ENCODE peak calls at places on chromosomes 12 and 14, in nine cellular contexts. Q, W, I, B, L, M, N, T and E are unnamed samples.
A peak's percentile ranks its signal among the peaks of the same experiment; 100 is the strongest.

GRCh38 chr12:120813588-120814153 is 88.0 kb downstream of the ACADS start:
- DNase-seq in B (no peak), M (no peak), L (no peak), Q (no peak), W (no peak), N (no peak), I (no peak), T (no peak), E (no peak)

GRCh38 chr12:7107181-7108041 is 1.6 kb downstream of the C1RL start:
- DNase-seq in T (no peak), I (no peak), B (peak; percentile 6), Q (no peak), L (no peak), W (no peak), N (no peak), M (no peak), E (no peak)

GRCh38 chr14:83419420-83419819 is 1885.8 kb upstream of the SEL1L start:
- DNase-seq in N (no peak), B (no peak), M (no peak), W (no peak), I (no peak), L (no peak), Q (no peak), T (no peak), E (no peak)

GRCh38 chr14:24317141-24317927 is 6.0 kb downstream of the LTB4R start:
- DNase-seq in N (no peak), W (no peak), B (no peak), M (no peak), Q (no peak), L (no peak), T (no peak), I (no peak), E (no peak)

GRCh38 chr14:95056476-95056875 is 100.9 kb downstream of the DICER1 start:
- DNase-seq in B (no peak), W (no peak), L (no peak), Q (no peak), T (no peak), M (no peak), N (no peak), I (no peak), E (no peak)

GRCh38 chr12:53097564-53098353 is at the start of gene IGFBP6:
- DNase-seq in W (peak; percentile 56), Q (peak; percentile 68), L (peak; percentile 73), B (peak; percentile 62), T (no peak), N (peak; percentile 31), I (peak; percentile 37), M (no peak), E (peak; percentile 56)

GRCh38 chr14:93926873-93927571 is at the start of gene FAM181A:
- DNase-seq in T (no peak), M (no peak), L (no peak), Q (no peak), N (no peak), W (no peak), B (no peak), I (no peak), E (no peak)

GRCh38 chr12:65891987-65892481 is 67.8 kb downstream of the HMGA2 start:
- DNase-seq in Q (no peak), T (no peak), W (no peak), M (no peak), I (no peak), N (peak; percentile 90), L (no peak), B (no peak), E (peak; percentile 93)

GRCh38 chr14:58465425-58465824 is 37.9 kb downstream of the KIAA0586 start:
- DNase-seq in T (no peak), W (no peak), I (no peak), M (no peak), N (peak; percentile 24), L (peak; percentile 6), Q (no peak), B (no peak), E (no peak)

GRCh38 chr12:117986705-117987469 is 18.1 kb upstream of the KSR2 start:
- DNase-seq in B (no peak), W (no peak), M (no peak), N (no peak), I (no peak), Q (no peak), T (no peak), L (no peak), E (no peak)

GRCh38 chr12:94126067-94126466 is 22.3 kb upstream of the PLXNC1 start:
- DNase-seq in T (no peak), N (no peak), B (no peak), I (no peak), M (no peak), W (no peak), L (no peak), Q (no peak), E (no peak)

GRCh38 chr12:83527700-83528281 is 841.1 kb downstream of the TMTC2 start:
- DNase-seq in N (no peak), I (no peak), Q (peak; percentile 4), L (no peak), B (no peak), M (no peak), T (no peak), W (no peak), E (no peak)

GRCh38 chr12:122106891-122107660 is 28.5 kb downstream of the MLXIP start:
- DNase-seq in I (no peak), Q (no peak), W (no peak), B (no peak), N (no peak), M (no peak), L (no peak), T (no peak), E (peak; percentile 53)

GRCh38 chr14:50039734-50040400 is 76.5 kb downstream of the VCPKMT start:
- DNase-seq in M (no peak), T (no peak), Q (peak; percentile 85), N (no peak), W (no peak), I (no peak), B (no peak), L (no peak), E (peak; percentile 55)

GRCh38 chr12:8661016-8661415 is 1.6 kb downstream of the MFAP5 start:
- DNase-seq in B (no peak), I (no peak), N (no peak), T (no peak), M (no peak), L (no peak), Q (no peak), W (no peak), E (no peak)

GRCh38 chr12:121773011-121773777 is 20.3 kb downstream of the RHOF start:
- DNase-seq in Q (peak; percentile 91), I (peak; percentile 58), T (no peak), W (peak; percentile 92), N (peak; percentile 54), M (peak; percentile 72), L (peak; percentile 93), B (peak; percentile 81), E (peak; percentile 74)

GRCh38 chr12:119159844-119160243 is 18.9 kb upstream of the HSPB8 start:
- DNase-seq in W (no peak), I (no peak), M (no peak), N (no peak), Q (no peak), T (no peak), L (no peak), B (no peak), E (no peak)

GRCh38 chr14:23058654-23059504 is 1.6 kb upstream of the CDH24 start:
- DNase-seq in I (no peak), L (no peak), M (no peak), T (no peak), Q (peak; percentile 13), B (no peak), W (no peak), N (no peak), E (no peak)

GRCh38 chr12:91189526-91189925 is 6.9 kb upstream of the DCN start:
- DNase-seq in B (no peak), N (no peak), W (no peak), M (no peak), I (no peak), T (no peak), L (no peak), Q (no peak), E (no peak)

GRCh38 chr12:129886541-129886940 is 17.3 kb downstream of the TMEM132D start:
- DNase-seq in W (no peak), N (no peak), T (no peak), M (no peak), L (no peak), B (no peak), I (no peak), Q (no peak), E (no peak)

GRCh38 chr14:92686763-92687427 is 61.5 kb downstream of the LGMN start:
- DNase-seq in I (no peak), Q (peak; percentile 59), T (peak; percentile 59), N (peak; percentile 73), B (peak; percentile 68), M (peak; percentile 58), W (peak; percentile 75), L (peak; percentile 93), E (peak; percentile 84)

GRCh38 chr14:63039800-63040380 is 5.4 kb downstream of the KCNH5 start:
- DNase-seq in L (peak; percentile 33), Q (peak; percentile 18), I (peak; percentile 4), M (no peak), B (no peak), N (peak; percentile 27), W (no peak), T (no peak), E (no peak)

GRCh38 chr12:63841611-63842010 is 2.9 kb upstream of the SRGAP1 start:
- DNase-seq in W (no peak), T (no peak), B (no peak), M (no peak), N (no peak), Q (no peak), I (no peak), L (no peak), E (no peak)

GRCh38 chr14:36514278-36515104 is 5.5 kb downstream of the NKX2-1 start:
- DNase-seq in I (no peak), W (no peak), T (no peak), Q (no peak), L (no peak), M (no peak), N (no peak), B (no peak), E (no peak)

GRCh38 chr12:48004039-48004940 is at the start of gene COL2A1:
- DNase-seq in N (no peak), Q (peak; percentile 59), T (no peak), M (no peak), I (no peak), L (peak; percentile 80), W (peak; percentile 37), B (peak; percentile 27), E (peak; percentile 66)

GRCh38 chr12:89663577-89664357 is 44.9 kb downstream of the ATP2B1 start:
- DNase-seq in T (no peak), M (no peak), N (peak; percentile 3), W (peak; percentile 6), B (peak; percentile 25), Q (peak; percentile 70), L (no peak), I (no peak), E (no peak)

GRCh38 chr14:102496331-102496691 is 13.3 kb downstream of the ANKRD9 start:
- DNase-seq in I (no peak), Q (no peak), N (no peak), W (no peak), T (no peak), B (no peak), M (no peak), L (no peak), E (no peak)